ENCODE peak calls at places on chromosomes 7 and 10, in five cellular contexts. N is CD8-positive, alpha-beta T cell; Y is OCI-LY7; L is left ventricle myocardium inferior; M is upper lobe of right lung. C is an unnamed sample.

GRCh38 chr10:60666221-60666620 is 112.1 kb upstream of the CDK1 start:
- DNase-seq in Y (no peak), L (no peak), M (peak; percentile 65), N (no peak), C (no peak)

GRCh38 chr10:34580214-34580613 is 234.9 kb downstream of the PARD3 start:
- DNase-seq in Y (no peak), N (no peak), L (no peak), M (no peak), C (no peak)

GRCh38 chr7:34362621-34363020 is 295.4 kb upstream of the NPSR1 start:
- DNase-seq in Y (no peak), M (no peak), L (no peak), N (no peak), C (no peak)

GRCh38 chr7:27586825-27587224 is 75.9 kb downstream of the HIBADH start:
- DNase-seq in L (no peak), Y (peak; percentile 75), N (no peak), M (no peak), C (no peak)

GRCh38 chr10:114822771-114823463 is 1.3 kb downstream of the FHIP2A start:
- DNase-seq in L (no peak), Y (peak; percentile 8), M (no peak), N (no peak), C (no peak)

GRCh38 chr10:78765726-78766335 is 302.9 kb upstream of the ZMIZ1 start:
- DNase-seq in N (no peak), M (peak; percentile 26), Y (no peak), L (no peak), C (no peak)

GRCh38 chr7:86846494-86847190 is 202.9 kb downstream of the GRM3 start:
- DNase-seq in M (no peak), Y (no peak), N (no peak), L (no peak), C (no peak)

GRCh38 chr10:29276251-29276850 is 12.5 kb upstream of the LYZL1 start:
- DNase-seq in N (no peak), Y (no peak), L (no peak), M (no peak), C (no peak)

GRCh38 chr10:131109291-131109690 is 202.2 kb downstream of the TCERG1L start:
- DNase-seq in Y (no peak), M (no peak), L (no peak), N (no peak), C (no peak)

GRCh38 chr10:132237871-132238270 is 51.1 kb downstream of the DPYSL4 start:
- DNase-seq in Y (no peak), L (no peak), M (no peak), N (no peak), C (no peak)

GRCh38 chr7:676246-676971 is 50.1 kb upstream of the DNAAF5 start:
- DNase-seq in N (no peak), L (no peak), M (peak; percentile 43), Y (no peak), C (no peak)

GRCh38 chr7:2903686-2904162 is 59.6 kb upstream of the GNA12 start:
- DNase-seq in L (no peak), N (no peak), M (no peak), Y (no peak), C (no peak)

GRCh38 chr10:12606461-12606860 is 257.1 kb downstream of the CAMK1D start:
- DNase-seq in M (no peak), L (no peak), Y (no peak), N (no peak), C (no peak)

GRCh38 chr7:73738220-73738611 is 386 bp downstream of the ABHD11 start:
- DNase-seq in Y (peak; percentile 78), L (peak; percentile 52), N (peak; percentile 54), M (peak; percentile 85), C (peak; percentile 78)

GRCh38 chr7:109003742-109004141 is 434.1 kb downstream of the DNAJB9 start:
- DNase-seq in N (no peak), Y (no peak), M (no peak), L (no peak), C (no peak)

GRCh38 chr10:120318862-120319261 is 138.2 kb upstream of the PLPP4 start:
- DNase-seq in L (no peak), M (no peak), Y (no peak), N (no peak), C (no peak)

GRCh38 chr7:112414855-112415490 is 35.3 kb upstream of the IFRD1 start:
- DNase-seq in N (no peak), L (no peak), M (no peak), Y (peak; percentile 51), C (no peak)

GRCh38 chr10:43417950-43418768 is 9.2 kb upstream of the HNRNPF start:
- DNase-seq in N (no peak), L (no peak), Y (peak; percentile 87), M (no peak), C (no peak)

GRCh38 chr10:49761201-49761788 is 828 bp downstream of the OGDHL start:
- DNase-seq in N (no peak), L (no peak), Y (no peak), M (no peak), C (no peak)

GRCh38 chr7:146414373-146414772 is 297.8 kb downstream of the CNTNAP2 start:
- DNase-seq in N (no peak), M (no peak), L (no peak), Y (no peak), C (no peak)

GRCh38 chr7:82745117-82745516 is 301.5 kb upstream of the CACNA2D1 start:
- DNase-seq in N (no peak), Y (no peak), L (no peak), M (no peak), C (no peak)

GRCh38 chr10:132056663-132057062 is 9.1 kb upstream of the JAKMIP3 start:
- DNase-seq in M (no peak), L (no peak), Y (no peak), N (no peak), C (no peak)

GRCh38 chr10:126309193-126309592 is 79.1 kb downstream of the ADAM12 start:
- DNase-seq in M (no peak), L (no peak), N (no peak), Y (no peak), C (no peak)

GRCh38 chr7:70267381-70267780 is 669.1 kb downstream of the AUTS2 start:
- DNase-seq in N (no peak), Y (no peak), L (no peak), M (no peak), C (no peak)

GRCh38 chr10:91610444-91610843 is 22.4 kb downstream of the PPP1R3C start:
- DNase-seq in M (no peak), Y (no peak), L (no peak), N (no peak), C (no peak)

GRCh38 chr7:137791947-137792346 is 54.8 kb downstream of the DGKI start:
- DNase-seq in M (no peak), L (no peak), Y (no peak), N (no peak), C (no peak)

GRCh38 chr7:98287486-98287959 is 6.0 kb downstream of the BRI3 start:
- DNase-seq in L (no peak), Y (peak; percentile 38), N (no peak), M (peak; percentile 88), C (no peak)

GRCh38 chr7:123714296-123715080 is 34.3 kb downstream of the WASL start:
- DNase-seq in N (no peak), Y (no peak), L (no peak), M (no peak), C (no peak)

GRCh38 chr10:35640474-35640873 is 1.6 kb downstream of the FZD8 start:
- DNase-seq in M (peak; percentile 87), L (peak; percentile 69), Y (peak; percentile 65), N (no peak), C (peak; percentile 75)

GRCh38 chr7:90995996-90996395 is 268.2 kb upstream of the FZD1 start:
- DNase-seq in N (no peak), M (no peak), Y (no peak), L (no peak), C (no peak)

GRCh38 chr7:115749924-115750323 is 280.6 kb downstream of the TFEC start:
- DNase-seq in M (peak; percentile 79), N (no peak), Y (no peak), L (no peak), C (no peak)

GRCh38 chr7:91233201-91233600 is 31.0 kb upstream of the FZD1 start:
- DNase-seq in L (no peak), Y (no peak), M (no peak), N (no peak), C (no peak)

GRCh38 chr10:67259319-67259929 is 333.6 kb downstream of the LRRTM3 start:
- DNase-seq in L (no peak), M (no peak), N (no peak), Y (no peak), C (no peak)

GRCh38 chr7:2237109-2237602 is 4.4 kb upstream of the MAD1L1 start:
- DNase-seq in L (no peak), Y (peak; percentile 89), N (no peak), M (peak; percentile 82), C (peak; percentile 49)

DNA sequence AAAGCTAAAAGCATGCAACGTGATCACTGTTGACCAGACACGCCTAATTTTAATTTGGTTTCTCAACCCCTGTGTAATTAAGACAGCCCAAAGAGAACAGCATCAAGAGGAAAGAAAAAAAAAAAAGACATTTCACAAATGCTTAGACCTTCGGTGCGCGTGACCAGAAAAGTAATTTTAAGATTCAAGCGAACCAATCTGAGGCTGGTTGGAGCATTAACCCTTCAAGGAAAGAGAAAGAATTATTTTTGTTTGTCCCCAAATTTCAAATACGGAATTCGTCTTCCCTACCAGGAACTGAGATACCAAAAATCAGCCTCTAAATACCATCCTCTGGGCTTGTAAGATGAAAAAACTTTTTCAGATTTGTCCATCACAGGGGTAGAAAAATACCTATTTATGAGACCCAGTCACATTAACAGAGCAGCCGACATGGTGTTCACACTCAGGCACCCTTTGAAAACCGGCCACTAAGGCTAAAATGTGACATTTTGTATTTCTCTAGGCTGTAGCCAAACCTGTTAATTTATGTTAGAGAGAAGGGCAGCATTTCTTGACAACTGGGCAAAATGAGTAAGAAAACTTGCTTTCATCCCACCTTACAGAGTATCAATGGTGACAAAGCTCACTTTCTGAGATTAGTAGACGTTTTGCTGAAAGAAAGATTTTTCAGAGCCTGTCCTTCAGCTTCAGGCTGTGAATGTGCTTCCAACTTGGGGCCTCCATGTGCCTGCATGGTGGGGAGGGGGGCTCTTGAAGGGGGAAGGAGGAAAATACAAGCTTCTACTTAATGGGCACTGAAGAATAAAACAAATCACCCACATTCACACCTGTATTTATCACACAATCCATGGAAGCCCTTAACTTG is 179.9 kb upstream of the KLF14 start:
- DNase-seq in Y (no peak), L (no peak), M (no peak), N (no peak), C (no peak)
- H3K4me3 ChIP-seq in Y (peak overlapping the region; percentile 74), L (peak overlapping the region; percentile 65), M (peak overlapping the region; percentile 55), N (peak overlapping the region; percentile 82), C (no peak overlapping the region)

DNA sequence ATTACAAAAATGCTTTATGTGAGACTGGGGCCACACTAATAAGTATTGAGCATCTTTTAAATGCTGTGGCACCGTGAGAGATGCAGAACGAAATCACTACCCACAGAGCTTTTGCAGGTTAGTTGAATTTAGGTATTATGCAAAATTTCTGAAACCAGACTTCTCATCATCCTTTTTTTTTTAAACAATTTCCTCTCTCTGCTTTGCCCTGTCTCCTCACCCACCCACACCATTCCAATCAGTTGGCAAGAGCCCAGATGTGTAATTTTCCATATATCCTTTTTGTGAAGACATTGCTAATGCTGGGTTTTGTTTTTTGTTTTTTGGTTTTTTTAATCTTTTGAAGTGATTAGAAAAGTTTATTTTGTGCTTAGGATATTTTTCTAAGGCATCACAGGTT is 1.1 kb downstream of the YAE1 start:
- DNase-seq in M (no peak), N (no peak), Y (no peak), L (no peak), C (no peak)
- H3K4me3 ChIP-seq in M (peak overlapping the region; percentile 76), N (peak overlapping the region; percentile 83), Y (peak overlapping the region; percentile 88), L (peak overlapping the region; percentile 80), C (peak overlapping the region; percentile 85)

GRCh38 chr10:80204801-80205477 is 398 bp downstream of the ANXA11 start:
- DNase-seq in L (peak; percentile 50), N (peak; percentile 29), M (peak; percentile 84), Y (peak; percentile 53), C (no peak)
- H3K4me3 ChIP-seq in L (peak overlapping the region; percentile 90), N (peak overlapping the region; percentile 67), M (peak overlapping the region; percentile 80), Y (peak overlapping the region; percentile 80), C (peak overlapping the region; percentile 95)

GRCh38 chr7:151247611-151248176 is 800 bp downstream of the SMARCD3 start:
- DNase-seq in Y (no peak), M (no peak), L (no peak), N (no peak), C (peak; percentile 57)
- H3K4me3 ChIP-seq in Y (peak overlapping the region; percentile 59), M (peak overlapping the region; percentile 61), L (peak overlapping the region; percentile 84), N (peak overlapping the region; percentile 56), C (peak overlapping the region; percentile 73)

C was measured in testis.